ENCODE peak calls at places on chromosomes 11 and 22, in seven cellular contexts. G, V, R, B, N, Z and X are unnamed samples.
A peak's percentile ranks its signal among the peaks of the same experiment; 100 is the strongest.

GRCh38 chr11:107741044-107741823 is 29.4 kb upstream of the SLN start:
- DNase-seq in G (peak; percentile 22), V (peak; percentile 33), R (no peak), B (peak; percentile 21), N (peak; percentile 68), Z (peak; percentile 25), X (peak; percentile 39)

GRCh38 chr11:67384851-67385366 is 6.9 kb upstream of the RAD9A start:
- DNase-seq in G (no peak), V (no peak), R (no peak), B (no peak), N (no peak), Z (no peak), X (no peak)

GRCh38 chr11:46505741-46506485 is 87.9 kb downstream of the AMBRA1 start:
- DNase-seq in G (no peak), V (no peak), R (no peak), B (no peak), N (peak; percentile 66), Z (no peak), X (no peak)

GRCh38 chr11:128518493-128519207 is 68.7 kb downstream of the ETS1 start:
- DNase-seq in G (no peak), V (no peak), R (no peak), B (no peak), N (no peak), Z (no peak), X (no peak)

GRCh38 chr22:25120761-25121212 is 78.9 kb upstream of the CRYBB3 start:
- DNase-seq in G (no peak), V (no peak), R (no peak), B (peak; percentile 28), N (no peak), Z (no peak), X (no peak)

GRCh38 chr22:46416537-46417267 is 81.2 kb downstream of the TRMU start:
- DNase-seq in G (no peak), V (no peak), R (no peak), B (no peak), N (no peak), Z (no peak), X (no peak)

GRCh38 chr11:47329431-47329993 is 23.0 kb downstream of the MYBPC3 start:
- DNase-seq in G (no peak), V (peak; percentile 15), R (no peak), B (no peak), N (no peak), Z (no peak), X (no peak)

GRCh38 chr11:47201015-47201414 is 13.8 kb upstream of the DDB2 start:
- DNase-seq in G (no peak), V (no peak), R (no peak), B (no peak), N (no peak), Z (no peak), X (no peak)

GRCh38 chr11:115780625-115781024 is 276.4 kb upstream of the CADM1 start:
- DNase-seq in G (no peak), V (no peak), R (no peak), B (no peak), N (no peak), Z (no peak), X (no peak)

GRCh38 chr11:68329496-68329895 is 17.1 kb downstream of the LRP5 start:
- DNase-seq in G (no peak), V (no peak), R (no peak), B (no peak), N (no peak), Z (no peak), X (no peak)

GRCh38 chr22:33018232-33018864 is 39.8 kb downstream of the SYN3 start:
- DNase-seq in G (peak; percentile 18), V (peak; percentile 80), R (peak; percentile 34), B (peak; percentile 43), N (peak; percentile 50), Z (peak; percentile 8), X (peak; percentile 42)

GRCh38 chr11:45922425-45923082 is at the start of gene LARGE2:
- DNase-seq in G (no peak), V (peak; percentile 76), R (no peak), B (no peak), N (peak; percentile 82), Z (no peak), X (no peak)

GRCh38 chr11:89583580-89583979 is 92.4 kb upstream of the NOX4 start:
- DNase-seq in G (no peak), V (no peak), R (no peak), B (peak; percentile 12), N (no peak), Z (no peak), X (no peak)

GRCh38 chr11:71986131-71986530 is 12.6 kb upstream of the IL18BP start:
- DNase-seq in G (no peak), V (no peak), R (no peak), B (no peak), N (no peak), Z (no peak), X (no peak)

GRCh38 chr11:71991494-71991893 is 7.2 kb upstream of the IL18BP start:
- DNase-seq in G (no peak), V (no peak), R (no peak), B (no peak), N (no peak), Z (peak; percentile 94), X (no peak)

GRCh38 chr11:71987521-71987920 is 11.2 kb upstream of the IL18BP start:
- DNase-seq in G (no peak), V (no peak), R (no peak), B (no peak), N (no peak), Z (no peak), X (no peak)

GRCh38 chr11:71990721-71991120 is 8.0 kb upstream of the IL18BP start:
- DNase-seq in G (no peak), V (no peak), R (no peak), B (no peak), N (no peak), Z (no peak), X (no peak)

GRCh38 chr11:71988050-71988449 is 10.7 kb upstream of the IL18BP start:
- DNase-seq in G (no peak), V (no peak), R (no peak), B (no peak), N (no peak), Z (no peak), X (no peak)
- TF ChIP-seq SIN3A in G (no peak), V (no peak), R (no peak), B (no peak), N (no peak), Z (no peak), X (no peak)

DNA sequence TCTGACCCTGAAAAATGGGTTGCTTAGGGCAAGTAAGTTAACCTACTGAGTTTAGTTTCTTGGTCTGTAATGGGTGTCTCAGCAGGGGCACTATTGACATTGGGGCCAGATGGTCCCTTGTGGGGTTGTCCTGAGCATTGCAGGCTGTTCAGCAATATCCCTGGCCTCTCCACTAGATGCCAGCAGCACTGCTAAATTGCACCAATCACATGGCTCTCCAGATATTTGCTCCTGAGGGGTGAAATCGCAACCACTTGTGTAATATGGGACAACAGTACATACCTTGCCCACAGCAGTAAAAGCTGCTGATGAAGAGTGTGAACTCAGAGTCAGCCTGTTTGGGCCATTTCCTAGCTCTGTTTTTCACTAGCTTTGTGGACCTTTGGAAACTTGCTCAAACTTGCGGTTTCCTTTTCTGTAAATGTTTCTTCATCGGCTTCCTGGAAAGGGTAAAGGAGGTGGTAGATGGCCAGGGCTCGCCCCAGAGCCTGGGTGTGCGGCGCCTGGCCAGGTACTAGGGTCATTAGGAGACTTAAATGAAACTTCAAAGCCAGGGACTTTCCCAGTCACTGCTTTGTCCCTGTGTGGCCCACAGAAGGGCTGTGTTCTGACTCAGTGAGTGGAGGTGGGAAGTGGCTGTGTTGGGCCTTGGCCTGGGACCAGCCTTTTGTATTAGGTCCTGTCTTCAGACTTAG is 13.0 kb downstream of the NCF4 start:
- DNase-seq in G (peak; percentile 37), V (peak; percentile 62), R (no peak), B (peak; percentile 62), N (peak; percentile 21), Z (peak; percentile 69), X (peak; percentile 20)
- TF ChIP-seq POLR2AphosphoS5 in G (no peak), V (no peak), R (no peak), B (no peak), N (no peak), Z (peak; percentile 58), X (no peak)

DNA sequence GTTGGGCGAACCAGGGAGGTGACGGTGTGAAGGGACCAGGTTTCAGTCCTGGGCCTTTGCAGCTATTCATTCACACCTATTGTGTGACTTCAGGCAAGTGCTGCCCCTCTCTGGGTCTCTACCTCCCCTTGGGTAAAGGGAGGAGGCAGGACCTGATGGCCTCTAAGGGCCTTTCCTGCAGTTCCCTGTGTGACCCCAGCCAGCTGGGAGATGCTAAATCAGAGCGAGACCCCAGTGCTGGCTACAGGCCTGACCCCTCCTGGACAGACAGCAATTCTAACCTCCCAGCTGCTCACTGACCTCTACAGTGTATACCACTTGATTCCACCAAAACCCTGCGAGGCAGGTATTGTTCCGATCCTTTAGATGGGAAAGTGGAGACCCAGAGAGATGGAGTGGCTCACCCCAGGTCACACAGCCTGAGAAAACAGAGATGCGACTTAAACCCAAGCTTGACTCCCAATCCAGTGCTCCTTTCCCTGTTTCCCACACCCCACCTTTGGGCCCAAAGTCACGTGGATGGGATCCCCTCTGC is 6.2 kb downstream of the MAFF start:
- DNase-seq in G (no peak), V (no peak), R (no peak), B (no peak), N (no peak), Z (no peak), X (no peak)
- TF ChIP-seq SIN3A in G (no peak), V (no peak), R (no peak), B (no peak), N (no peak), Z (no peak), X (no peak)

DNA sequence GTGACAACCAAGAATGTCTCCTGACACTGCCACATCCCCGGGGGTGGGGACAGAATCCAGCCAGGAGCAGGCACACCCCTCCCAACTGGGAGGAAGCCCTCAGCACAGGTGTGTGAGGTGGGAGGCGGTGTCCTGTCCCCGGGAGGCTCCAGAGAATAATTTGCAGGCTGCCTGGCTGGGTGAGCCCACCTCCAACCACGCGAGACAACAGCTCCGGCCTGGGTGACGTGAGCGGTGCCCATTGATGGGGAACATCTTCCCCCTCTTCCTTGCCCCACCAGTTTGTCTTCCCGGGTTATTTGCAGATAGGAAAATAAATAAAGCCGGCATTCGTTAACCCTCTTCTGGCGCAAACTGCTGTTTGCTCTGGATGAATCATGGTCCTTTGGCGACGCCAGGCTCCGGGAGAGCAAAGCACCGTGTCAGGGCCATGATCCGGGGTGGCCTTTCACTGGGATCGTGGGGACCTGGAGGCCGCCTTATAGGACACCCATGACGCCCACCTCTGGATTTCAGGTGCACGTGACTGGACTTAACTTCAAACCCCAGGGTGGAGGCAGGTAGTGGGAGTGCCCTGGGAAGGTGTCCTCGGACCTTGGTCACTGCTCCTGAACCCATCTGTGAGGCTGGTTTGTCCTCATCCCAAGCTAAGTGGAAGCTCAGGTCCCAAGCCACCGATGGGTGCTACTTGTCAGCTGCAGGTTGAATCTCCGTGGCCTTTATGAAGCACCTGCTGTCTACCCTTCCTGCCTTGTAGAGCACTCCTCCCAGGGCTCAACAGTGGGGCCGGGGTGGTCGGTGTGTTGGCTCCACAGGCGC is 13.9 kb downstream of the CCND1 start:
- DNase-seq in G (no peak), V (no peak), R (no peak), B (peak; percentile 94), N (no peak), Z (no peak), X (no peak)
- TF ChIP-seq POLR2AphosphoS5 in G (peak; percentile 53), V (peak; percentile 9), R (no peak), B (peak; percentile 53), N (no peak), Z (no peak), X (peak; percentile 85)

GRCh38 chr11:19711911-19712280 is 741 bp upstream of the NAV2 start:
- DNase-seq in G (no peak), V (no peak), R (no peak), B (no peak), N (no peak), Z (no peak), X (peak; percentile 22)
- TF ChIP-seq SIN3A in G (no peak), V (no peak), R (no peak), B (no peak), N (no peak), Z (no peak), X (no peak)